ENCODE peak calls at places on chromosomes 1 and 21, in six cellular contexts. One of them, this sample, is unnamed.
A peak's percentile ranks its signal among the peaks of the same experiment; 100 is the strongest.

GRCh38 chr1:219489636-219490035 is 123.3 kb downstream of the ZC3H11B start:
- DNase-seq in heart right ventricle: no peak
- DNase-seq in activated CD8-positive, alpha-beta memory T cell treated with anti-CD3 and anti-CD28 coated beads, Interleukin-2, amount 50 U/mL, for 48 hours: no peak
- DNase-seq in M059J: no peak
- DNase-seq in DMS 273 treated with DMSO at 0.1 percent for 48 hours: no peak
- DNase-seq in fibroblast of pulmonary artery: no peak
- DNase-seq in this sample: no peak

GRCh38 chr1:42922687-42923366 is 35.8 kb downstream of the SLC2A1 start:
- DNase-seq in M059J: peak; percentile 87
- DNase-seq in activated CD8-positive, alpha-beta memory T cell treated with anti-CD3 and anti-CD28 coated beads, Interleukin-2, amount 50 U/mL, for 48 hours: no peak
- DNase-seq in heart right ventricle: no peak
- DNase-seq in fibroblast of pulmonary artery: peak; percentile 63
- DNase-seq in DMS 273 treated with DMSO at 0.1 percent for 48 hours: peak; percentile 73
- DNase-seq in this sample: no peak

GRCh38 chr1:215761446-215761845 is 194.3 kb downstream of the KCTD3 start:
- DNase-seq in DMS 273 treated with DMSO at 0.1 percent for 48 hours: no peak
- DNase-seq in activated CD8-positive, alpha-beta memory T cell treated with anti-CD3 and anti-CD28 coated beads, Interleukin-2, amount 50 U/mL, for 48 hours: no peak
- DNase-seq in fibroblast of pulmonary artery: no peak
- DNase-seq in heart right ventricle: no peak
- DNase-seq in M059J: no peak
- DNase-seq in this sample: no peak

GRCh38 chr1:195202271-195202670 is 1406.0 kb downstream of the KCNT2 start:
- DNase-seq in M059J: no peak
- DNase-seq in fibroblast of pulmonary artery: peak; percentile 17
- DNase-seq in DMS 273 treated with DMSO at 0.1 percent for 48 hours: no peak
- DNase-seq in activated CD8-positive, alpha-beta memory T cell treated with anti-CD3 and anti-CD28 coated beads, Interleukin-2, amount 50 U/mL, for 48 hours: no peak
- DNase-seq in heart right ventricle: no peak
- DNase-seq in this sample: no peak

GRCh38 chr1:1929639-1930545 is 10.8 kb upstream of the TMEM52 start:
- DNase-seq in fibroblast of pulmonary artery: no peak
- DNase-seq in activated CD8-positive, alpha-beta memory T cell treated with anti-CD3 and anti-CD28 coated beads, Interleukin-2, amount 50 U/mL, for 48 hours: no peak
- DNase-seq in DMS 273 treated with DMSO at 0.1 percent for 48 hours: no peak
- DNase-seq in heart right ventricle: no peak
- DNase-seq in M059J: no peak
- DNase-seq in this sample: no peak

GRCh38 chr1:242890211-242890741 is 364.8 kb downstream of the CEP170 start:
- DNase-seq in heart right ventricle: peak; percentile 44
- DNase-seq in DMS 273 treated with DMSO at 0.1 percent for 48 hours: no peak
- DNase-seq in fibroblast of pulmonary artery: no peak
- DNase-seq in activated CD8-positive, alpha-beta memory T cell treated with anti-CD3 and anti-CD28 coated beads, Interleukin-2, amount 50 U/mL, for 48 hours: no peak
- DNase-seq in M059J: peak; percentile 7
- DNase-seq in this sample: no peak

GRCh38 chr21:45974073-45975016 is 7.2 kb upstream of the COL6A1 start:
- DNase-seq in heart right ventricle: peak; percentile 67
- DNase-seq in fibroblast of pulmonary artery: peak; percentile 70
- DNase-seq in activated CD8-positive, alpha-beta memory T cell treated with anti-CD3 and anti-CD28 coated beads, Interleukin-2, amount 50 U/mL, for 48 hours: peak; percentile 76
- DNase-seq in DMS 273 treated with DMSO at 0.1 percent for 48 hours: no peak
- DNase-seq in M059J: peak; percentile 95
- DNase-seq in this sample: no peak

GRCh38 chr1:193569696-193570269 is 383.4 kb upstream of the B3GALT2 start:
- DNase-seq in activated CD8-positive, alpha-beta memory T cell treated with anti-CD3 and anti-CD28 coated beads, Interleukin-2, amount 50 U/mL, for 48 hours: no peak
- DNase-seq in fibroblast of pulmonary artery: peak; percentile 74
- DNase-seq in DMS 273 treated with DMSO at 0.1 percent for 48 hours: no peak
- DNase-seq in heart right ventricle: no peak
- DNase-seq in M059J: peak; percentile 90
- DNase-seq in this sample: no peak

GRCh38 chr1:187985897-187986654 is 1157.3 kb downstream of the PLA2G4A start:
- DNase-seq in fibroblast of pulmonary artery: no peak
- DNase-seq in DMS 273 treated with DMSO at 0.1 percent for 48 hours: no peak
- DNase-seq in heart right ventricle: no peak
- DNase-seq in activated CD8-positive, alpha-beta memory T cell treated with anti-CD3 and anti-CD28 coated beads, Interleukin-2, amount 50 U/mL, for 48 hours: no peak
- DNase-seq in M059J: no peak
- DNase-seq in this sample: no peak

GRCh38 chr1:17773626-17774326 is 18.6 kb downstream of the ACTL8 start:
- DNase-seq in heart right ventricle: no peak
- DNase-seq in M059J: no peak
- DNase-seq in fibroblast of pulmonary artery: no peak
- DNase-seq in activated CD8-positive, alpha-beta memory T cell treated with anti-CD3 and anti-CD28 coated beads, Interleukin-2, amount 50 U/mL, for 48 hours: no peak
- DNase-seq in DMS 273 treated with DMSO at 0.1 percent for 48 hours: no peak
- DNase-seq in this sample: no peak

GRCh38 chr21:25885880-25886279 is 151.1 kb downstream of the GABPA start:
- DNase-seq in DMS 273 treated with DMSO at 0.1 percent for 48 hours: no peak
- DNase-seq in heart right ventricle: no peak
- DNase-seq in M059J: no peak
- DNase-seq in fibroblast of pulmonary artery: peak; percentile 36
- DNase-seq in activated CD8-positive, alpha-beta memory T cell treated with anti-CD3 and anti-CD28 coated beads, Interleukin-2, amount 50 U/mL, for 48 hours: no peak
- DNase-seq in this sample: no peak

GRCh38 chr1:198380275-198380674 is 160.2 kb downstream of the ATP6V1G3 start:
- DNase-seq in activated CD8-positive, alpha-beta memory T cell treated with anti-CD3 and anti-CD28 coated beads, Interleukin-2, amount 50 U/mL, for 48 hours: no peak
- DNase-seq in fibroblast of pulmonary artery: no peak
- DNase-seq in DMS 273 treated with DMSO at 0.1 percent for 48 hours: no peak
- DNase-seq in heart right ventricle: no peak
- DNase-seq in M059J: no peak
- DNase-seq in this sample: no peak

GRCh38 chr1:25676488-25676887 is 59.9 kb downstream of the MAN1C1 start:
- DNase-seq in DMS 273 treated with DMSO at 0.1 percent for 48 hours: peak; percentile 29
- DNase-seq in M059J: peak; percentile 71
- DNase-seq in activated CD8-positive, alpha-beta memory T cell treated with anti-CD3 and anti-CD28 coated beads, Interleukin-2, amount 50 U/mL, for 48 hours: no peak
- DNase-seq in fibroblast of pulmonary artery: no peak
- DNase-seq in heart right ventricle: no peak
- DNase-seq in this sample: peak; percentile 66

GRCh38 chr1:112064344-112064743 is 74.9 kb upstream of the KCND3 start:
- DNase-seq in activated CD8-positive, alpha-beta memory T cell treated with anti-CD3 and anti-CD28 coated beads, Interleukin-2, amount 50 U/mL, for 48 hours: no peak
- DNase-seq in heart right ventricle: no peak
- DNase-seq in DMS 273 treated with DMSO at 0.1 percent for 48 hours: no peak
- DNase-seq in M059J: no peak
- DNase-seq in fibroblast of pulmonary artery: no peak
- DNase-seq in this sample: no peak

This sample was measured in right lobe of liver.